ENCODE peak calls at places on chromosome 6, in seven cellular contexts. E is occipital lobe, R is amniotic stem cell, H is RPMI8226, Z is HTR-8/SVneo, B is mucosa of descending colon, T is activated T-cell treated with anti-CD3 and anti-CD28 coated beads for 24 hours. C is an unnamed sample.

GRCh38 chr6:85435872-85436271 is 14.0 kb upstream of the NT5E start:
- DNase-seq in T (no peak), R (no peak), Z (no peak), E (no peak), H (no peak), B (no peak), C (no peak)

GRCh38 chr6:153092082-153093013 is 38.7 kb downstream of the RGS17 start:
- DNase-seq in B (no peak), E (no peak), H (no peak), T (no peak), R (peak), Z (peak), C (peak)

GRCh38 chr6:42790549-42791181 is 8.8 kb downstream of the BICRAL start:
- DNase-seq in B (no peak), E (no peak), R (no peak), Z (no peak), T (no peak), H (no peak), C (no peak)

GRCh38 chr6:31575335-31575901 is at the start of gene TNF:
- DNase-seq in E (no peak), B (peak), H (no peak), T (peak), Z (no peak), R (no peak), C (peak)

GRCh38 chr6:163494279-163494727 is 79.8 kb downstream of the QKI start:
- DNase-seq in Z (peak), T (no peak), H (no peak), B (no peak), E (no peak), R (no peak), C (no peak)

GRCh38 chr6:24614048-24614420 is 32.0 kb downstream of the KIAA0319 start:
- DNase-seq in B (no peak), R (no peak), T (no peak), E (no peak), Z (no peak), H (no peak), C (no peak)

GRCh38 chr6:116012966-116013365 is 47.7 kb downstream of the FRK start:
- DNase-seq in R (no peak), T (no peak), E (no peak), Z (no peak), B (no peak), H (no peak), C (no peak)

GRCh38 chr6:156916108-156916801 is 139.1 kb downstream of the ARID1B start:
- DNase-seq in T (no peak), E (no peak), H (no peak), B (no peak), Z (no peak), R (no peak), C (no peak)

GRCh38 chr6:73452107-73452461 is at the start of gene CGAS:
- DNase-seq in T (peak), R (peak), H (peak), Z (no peak), E (no peak), B (peak), C (peak)

GRCh38 chr6:168404560-168404959 is 36.4 kb upstream of the SMOC2 start:
- DNase-seq in T (no peak), R (no peak), H (no peak), E (no peak), B (no peak), Z (no peak), C (no peak)

GRCh38 chr6:167272156-167272555 is 19.0 kb upstream of the UNC93A start:
- DNase-seq in B (no peak), T (no peak), E (no peak), R (no peak), H (no peak), Z (no peak), C (no peak)

GRCh38 chr6:157152544-157152943 is 170.8 kb downstream of the TMEM242 start:
- DNase-seq in B (no peak), H (no peak), Z (no peak), R (no peak), E (no peak), T (no peak), C (no peak)

GRCh38 chr6:54467384-54467783 is 159.1 kb downstream of the TINAG start:
- DNase-seq in H (no peak), R (no peak), B (no peak), Z (no peak), E (no peak), T (no peak), C (no peak)

GRCh38 chr6:169452117-169452868 is 198.6 kb upstream of the THBS2 start:
- DNase-seq in H (no peak), R (peak), B (peak), E (peak), Z (no peak), T (no peak), C (no peak)

GRCh38 chr6:47420394-47421371 is 56.9 kb upstream of the CD2AP start:
- DNase-seq in E (no peak), B (no peak), T (no peak), R (no peak), H (no peak), Z (no peak), C (no peak)

GRCh38 chr6:56690519-56691200 is 48.0 kb upstream of the DST start:
- DNase-seq in H (no peak), Z (no peak), T (no peak), B (no peak), R (peak), E (no peak), C (no peak)

GRCh38 chr6:134295953-134296553 is 21.9 kb downstream of the SGK1 start:
- DNase-seq in R (peak), Z (peak), H (peak), B (no peak), T (no peak), E (no peak), C (peak)

GRCh38 chr6:17277256-17277655 is 3.9 kb upstream of the RBM24 start:
- DNase-seq in R (no peak), Z (no peak), T (no peak), B (no peak), H (no peak), E (no peak), C (no peak)

GRCh38 chr6:117908246-117909107 is 1.4 kb downstream of the SLC35F1 start:
- DNase-seq in Z (no peak), B (peak), R (no peak), E (peak), H (no peak), T (no peak), C (no peak)

GRCh38 chr6:35081426-35081851 is 59.7 kb downstream of the TCP11 start:
- DNase-seq in B (no peak), Z (no peak), R (no peak), E (no peak), H (no peak), T (no peak), C (peak)

GRCh38 chr6:38058022-38058421 is 238.5 kb downstream of the ZFAND3 start:
- DNase-seq in T (peak), B (no peak), H (no peak), Z (peak), R (peak), E (no peak), C (no peak)

C was measured in HL-60.